ENCODE peak calls at places on chromosomes 3 and 15, in ten cellular contexts. O is GM10248, X is astrocyte of the spinal cord, H is PC-9, J is hepatocyte, D is tibial artery, S is dorsolateral prefrontal cortex, U is body of pancreas, T is heart left ventricle, L is AG10803. Y is an unnamed sample.

GRCh38 chr3:192727032-192727847 is at the start of gene FGF12:
- DNase-seq in X (peak; percentile 25), S (peak; percentile 87), T (peak; percentile 90), J (peak; percentile 89), D (no peak), O (peak; percentile 17), U (peak; percentile 48), H (peak; percentile 65), L (peak; percentile 6), Y (peak; percentile 30)

GRCh38 chr3:65953881-65954733 is 84.6 kb downstream of the MAGI1 start:
- DNase-seq in D (no peak), O (no peak), U (peak; percentile 90), S (no peak), X (peak; percentile 70), L (peak; percentile 56), T (no peak), H (peak; percentile 39), J (peak; percentile 53), Y (peak; percentile 39)

GRCh38 chr3:42398080-42398479 is 12.3 kb downstream of the LYZL4 start:
- DNase-seq in L (no peak), O (no peak), U (no peak), S (no peak), J (no peak), D (no peak), H (no peak), T (no peak), X (no peak), Y (no peak)

GRCh38 chr3:184177331-184177731 is 2.7 kb downstream of the AP2M1 start:
- DNase-seq in T (no peak), U (no peak), J (peak; percentile 43), X (peak; percentile 38), S (no peak), L (peak; percentile 45), D (no peak), H (no peak), O (no peak), Y (peak; percentile 77)

GRCh38 chr3:126345641-126346460 is 11.4 kb downstream of the KLF15 start:
- DNase-seq in X (no peak), J (no peak), H (no peak), O (no peak), T (peak; percentile 46), S (peak; percentile 19), L (no peak), U (no peak), D (peak; percentile 16), Y (no peak)

GRCh38 chr15:68808770-68809169 is 11.9 kb downstream of the ANP32A start:
- DNase-seq in L (no peak), X (no peak), S (no peak), T (no peak), D (no peak), U (no peak), H (no peak), O (no peak), J (no peak), Y (no peak)

GRCh38 chr3:52085883-52086282 is 29.5 kb upstream of the DUSP7 start:
- DNase-seq in D (no peak), H (no peak), X (no peak), L (no peak), T (peak; percentile 38), O (no peak), J (no peak), U (no peak), S (no peak), Y (no peak)

GRCh38 chr3:128316456-128316855 is 150.2 kb downstream of the DNAJB8 start:
- DNase-seq in T (no peak), L (peak; percentile 34), S (no peak), U (no peak), H (no peak), X (no peak), O (no peak), J (no peak), D (no peak), Y (peak; percentile 45)

GRCh38 chr3:102906837-102907236 is 472.0 kb downstream of the ZPLD1 start:
- DNase-seq in X (no peak), O (no peak), T (no peak), H (no peak), U (no peak), S (no peak), L (no peak), J (no peak), D (no peak), Y (no peak)

GRCh38 chr3:53551324-53551723 is 56.9 kb downstream of the CACNA1D start:
- DNase-seq in J (no peak), L (no peak), D (no peak), U (no peak), H (no peak), T (no peak), X (no peak), S (no peak), O (no peak), Y (no peak)

GRCh38 chr3:30455840-30456239 is 150.6 kb upstream of the TGFBR2 start:
- DNase-seq in S (no peak), X (no peak), T (no peak), L (peak; percentile 65), D (peak; percentile 76), J (no peak), H (no peak), O (no peak), U (no peak), Y (no peak)

GRCh38 chr3:64530434-64531049 is 157.3 kb downstream of the ADAMTS9 start:
- DNase-seq in O (peak; percentile 28), S (peak; percentile 56), J (peak; percentile 79), D (peak; percentile 60), X (peak; percentile 49), T (no peak), L (peak; percentile 65), H (peak; percentile 64), U (peak; percentile 71), Y (peak; percentile 70)

GRCh38 chr15:97114900-97115763 is 784.6 kb downstream of the NR2F2 start:
- DNase-seq in O (no peak), D (no peak), U (no peak), J (peak; percentile 10), T (no peak), X (no peak), S (no peak), H (no peak), L (no peak), Y (no peak)

DNA sequence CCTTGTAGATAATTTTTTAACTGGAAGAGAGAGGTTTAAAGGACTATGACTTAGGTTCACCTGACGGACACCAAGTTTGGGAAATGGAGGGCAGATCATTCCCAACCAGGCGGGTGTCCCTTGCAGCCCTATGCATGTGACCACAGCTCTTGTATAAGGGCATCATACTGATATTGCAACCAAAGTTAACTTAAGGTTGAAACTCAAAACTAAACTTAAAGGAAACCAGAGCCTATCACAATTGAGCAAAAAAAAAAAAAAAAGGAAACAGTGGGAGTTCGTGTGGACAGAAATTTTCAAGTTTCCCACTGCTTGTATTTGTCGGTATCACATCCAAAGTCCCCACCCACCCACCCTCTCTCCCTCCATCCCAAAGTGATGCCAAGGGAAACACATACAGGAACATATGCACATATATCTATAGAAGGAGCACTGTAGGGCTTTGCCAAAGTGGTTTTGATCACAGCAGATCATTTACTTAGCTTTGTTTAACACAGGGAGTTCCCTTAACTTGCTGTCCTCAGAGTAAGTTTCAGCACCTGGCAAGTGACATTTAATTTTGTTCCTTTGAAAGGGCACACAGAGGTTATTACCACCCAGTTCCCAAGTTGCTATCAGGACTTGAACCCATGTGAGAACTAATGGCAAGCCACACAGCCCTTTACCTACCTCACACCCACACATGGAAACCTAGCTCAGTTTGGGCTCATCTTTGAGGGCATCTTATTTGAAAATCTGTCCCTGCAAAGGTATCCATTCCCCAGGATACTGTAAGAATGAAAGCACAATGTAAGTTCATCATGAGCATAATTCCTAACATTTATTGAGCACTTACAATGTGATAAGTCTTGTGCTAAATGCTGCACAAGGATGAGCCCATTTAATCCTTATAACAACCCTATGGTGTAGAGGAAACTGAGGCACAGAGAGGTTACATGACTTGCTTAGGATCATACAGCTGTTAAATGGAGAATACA is 204.5 kb upstream of the CMC1 start:
- DNase-seq in O (no peak), L (no peak), J (no peak), S (no peak), U (no peak), D (no peak), T (no peak), H (no peak), X (no peak), Y (no peak)
- TF ChIP-seq CTCF in O (no peak), L (no peak), J (no peak), S (no peak), U (no peak), D (no peak), T (no peak), H (no peak), X (no peak), Y (no peak)

GRCh38 chr3:151327571-151328198 is 1.7 kb downstream of the P2RY13 start:
- DNase-seq in X (peak; percentile 47), L (peak; percentile 33), J (no peak), U (no peak), T (no peak), O (peak; percentile 16), S (no peak), H (no peak), D (no peak), Y (peak; percentile 55)
- TF ChIP-seq CTCF in X (peak; percentile 53), L (peak; percentile 71), J (peak; percentile 75), U (peak; percentile 58), T (peak; percentile 68), O (peak; percentile 42), S (peak; percentile 63), H (peak; percentile 81), D (peak; percentile 34), Y (peak; percentile 49)

GRCh38 chr3:32336123-32336518 is 55.5 kb upstream of the CMTM7 start:
- DNase-seq in U (no peak), H (no peak), L (no peak), J (no peak), D (no peak), T (no peak), O (no peak), S (no peak), X (no peak), Y (no peak)

GRCh38 chr3:32337501-32337900 is 54.2 kb upstream of the CMTM7 start:
- DNase-seq in S (no peak), D (no peak), X (no peak), U (no peak), J (no peak), O (no peak), H (no peak), T (no peak), L (no peak), Y (no peak)

GRCh38 chr3:32335365-32336122 is 56.1 kb upstream of the CMTM7 start:
- DNase-seq in H (no peak), T (no peak), L (no peak), X (no peak), J (no peak), U (no peak), O (no peak), D (no peak), S (no peak), Y (no peak)

GRCh38 chr3:32340639-32341365 is 50.9 kb upstream of the CMTM7 start:
- DNase-seq in U (no peak), O (no peak), H (no peak), X (no peak), T (no peak), L (no peak), D (no peak), S (no peak), J (no peak), Y (no peak)

GRCh38 chr3:32340039-32340438 is 51.6 kb upstream of the CMTM7 start:
- DNase-seq in O (peak; percentile 54), X (peak; percentile 50), H (no peak), J (peak; percentile 79), D (no peak), T (no peak), L (peak; percentile 7), U (peak; percentile 13), S (no peak), Y (peak; percentile 71)
- TF ChIP-seq CTCF in O (peak; percentile 61), X (peak; percentile 58), H (peak; percentile 44), J (peak; percentile 71), D (no peak), T (peak; percentile 65), L (no peak), U (peak; percentile 15), S (peak; percentile 51), Y (peak; percentile 59)

GRCh38 chr3:132800958-132801357 is 78.7 kb upstream of the NPHP3 start:
- DNase-seq in H (no peak), O (no peak), L (no peak), S (no peak), J (no peak), T (no peak), U (no peak), X (peak; percentile 52), D (no peak), Y (no peak)
- TF ChIP-seq CTCF in H (no peak), O (no peak), L (no peak), S (no peak), J (no peak), T (no peak), U (no peak), X (no peak), D (no peak), Y (no peak)